ENCODE peak calls at places on chromosome 4, in four cellular contexts. C is fibroblast of pulmonary artery, J is upper lobe of right lung, M is GM06990. L is an unnamed sample.

GRCh38 chr4:53022162-53023100 is 160.3 kb downstream of the RASL11B start:
- DNase-seq in C (no peak), J (no peak), M (no peak), L (peak)

GRCh38 chr4:64384237-64385176 is 24.7 kb downstream of the TECRL start:
- DNase-seq in C (no peak), J (no peak), M (no peak), L (no peak)

GRCh38 chr4:25180524-25181131 is 20.4 kb upstream of the SEPSECS start:
- DNase-seq in C (peak), J (no peak), M (no peak), L (no peak)

GRCh38 chr4:121209171-121209570 is 45.0 kb upstream of the TNIP3 start:
- DNase-seq in C (no peak), J (no peak), M (no peak), L (no peak)

GRCh38 chr4:14177987-14178386 is 550.5 kb upstream of the BOD1L1 start:
- DNase-seq in C (no peak), J (no peak), M (peak), L (no peak)

GRCh38 chr4:5750052-5750950 is 39.3 kb downstream of the EVC start:
- DNase-seq in C (peak), J (peak), M (no peak), L (no peak)

GRCh38 chr4:19987746-19988145 is 264.0 kb upstream of the SLIT2 start:
- DNase-seq in C (peak), J (no peak), M (no peak), L (no peak)

GRCh38 chr4:91754716-91755115 is 549.0 kb upstream of the GRID2 start:
- DNase-seq in C (no peak), J (no peak), M (no peak), L (no peak)

GRCh38 chr4:35934370-35934981 is 309.8 kb downstream of the ARAP2 start:
- DNase-seq in C (peak), J (no peak), M (peak), L (peak)

GRCh38 chr4:48944659-48945290 is 38.2 kb upstream of the OCIAD2 start:
- DNase-seq in C (no peak), J (no peak), M (no peak), L (no peak)

GRCh38 chr4:147725673-147726072 is 6.2 kb upstream of the ARHGAP10 start:
- DNase-seq in C (no peak), J (no peak), M (no peak), L (no peak)

DNA sequence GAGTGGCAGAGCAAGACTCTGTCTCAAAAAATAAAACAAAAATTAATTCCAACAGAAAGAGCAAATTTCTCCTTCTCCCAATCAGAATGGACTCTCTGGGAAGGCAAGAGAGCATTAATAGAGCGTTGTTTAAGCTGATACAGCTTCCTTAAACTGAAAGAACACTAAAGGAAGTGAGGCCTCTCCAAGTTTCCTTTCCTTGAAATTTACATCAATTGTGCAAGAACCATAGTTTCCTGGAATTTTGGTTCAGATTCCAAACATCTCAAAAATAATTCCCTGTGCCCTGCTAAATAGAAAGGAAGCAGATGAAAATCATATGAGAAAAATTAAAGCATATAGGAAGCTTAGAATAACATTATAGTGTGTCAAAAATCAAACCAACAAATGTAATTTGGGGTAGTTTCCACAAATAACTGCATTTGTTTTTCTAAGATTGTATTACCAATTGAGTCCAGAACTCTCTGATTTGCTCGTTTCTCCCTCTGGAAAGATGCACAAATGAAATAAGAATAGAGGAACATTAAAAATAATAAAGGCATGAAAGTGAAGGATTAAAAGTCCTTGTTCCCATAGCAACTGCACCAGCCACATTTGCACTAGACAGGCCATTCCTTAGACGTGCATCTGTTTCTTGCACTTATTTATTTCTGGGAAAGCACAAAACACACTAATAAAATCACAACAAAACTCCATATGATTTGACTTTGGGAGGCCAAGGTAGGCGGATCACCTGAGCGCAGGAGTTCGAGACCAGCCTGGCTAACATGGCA is 3.7 kb upstream of the FAM241A start:
- DNase-seq in C (peak), J (no peak), M (no peak), L (no peak)
- H3K4me3 ChIP-seq in C (no peak), J (no peak), M (no peak), L (no peak)

GRCh38 chr4:143531368-143531767 is 17.9 kb downstream of the SMARCA5 start:
- DNase-seq in C (peak), J (no peak), M (no peak), L (no peak)
- TF ChIP-seq CTCF in C (peak), J (peak), M (peak), L (peak)

GRCh38 chr4:122873752-122874151 is 47.1 kb downstream of the FGF2 start:
- DNase-seq in C (no peak), J (no peak), M (no peak), L (no peak)
- H3K4me3 ChIP-seq in C (no peak), J (no peak), M (no peak), L (no peak)

GRCh38 chr4:77052352-77052751 is 23.4 kb downstream of the CCNI start:
- DNase-seq in C (peak), J (no peak), M (no peak), L (no peak)
- TF ChIP-seq CTCF in C (peak), J (peak), M (peak), L (peak)

DNA sequence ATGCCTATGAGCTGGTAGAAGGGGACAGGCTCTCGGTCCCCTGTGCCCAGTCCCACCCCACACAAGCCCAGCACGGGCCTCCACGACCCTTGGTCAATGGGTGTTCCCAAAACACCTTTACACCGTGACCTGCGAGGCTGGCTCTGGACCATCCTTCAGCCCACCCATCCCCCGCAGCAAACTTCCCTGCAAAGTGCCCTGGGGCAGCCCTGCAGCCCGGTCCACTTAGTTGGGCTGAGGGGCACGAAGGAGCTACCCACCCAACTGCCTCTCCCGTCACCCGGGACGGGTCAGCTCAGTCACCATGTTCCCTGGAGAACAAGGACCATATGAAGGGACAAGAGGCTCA is 23.4 kb downstream of the WDR1 start:
- DNase-seq in C (no peak), J (no peak), M (no peak), L (no peak)
- H3K4me3 ChIP-seq in C (no peak), J (no peak), M (no peak), L (no peak)

DNA sequence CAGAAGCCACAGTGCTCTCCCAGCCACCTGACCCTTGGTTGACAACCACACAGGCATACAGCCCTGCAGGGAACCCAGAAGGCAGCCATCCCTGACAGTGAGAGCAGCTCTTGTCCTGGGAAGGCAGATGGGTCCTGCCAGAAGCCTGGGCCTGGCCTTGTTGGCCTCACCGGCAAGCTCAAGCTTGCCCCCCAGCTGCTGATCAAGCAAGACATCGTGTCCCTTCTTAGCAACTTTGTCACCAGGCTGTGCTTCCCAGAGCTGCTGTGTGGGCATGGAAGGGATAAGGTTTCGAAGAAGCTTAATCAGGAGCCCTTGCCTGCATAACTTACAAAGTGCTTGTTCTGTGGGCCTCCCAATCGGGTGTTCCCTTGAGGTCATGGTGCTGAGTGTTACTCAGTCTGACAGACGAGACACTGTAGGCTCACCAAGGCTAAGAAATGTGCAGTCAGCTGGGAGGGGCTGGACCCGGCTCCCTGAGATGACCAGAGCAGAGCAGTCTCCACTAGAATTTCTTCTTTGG is 6.8 kb upstream of the ABLIM2 start:
- DNase-seq in C (no peak), J (no peak), M (no peak), L (no peak)
- TF ChIP-seq CTCF in C (no peak), J (no peak), M (no peak), L (no peak)

DNA sequence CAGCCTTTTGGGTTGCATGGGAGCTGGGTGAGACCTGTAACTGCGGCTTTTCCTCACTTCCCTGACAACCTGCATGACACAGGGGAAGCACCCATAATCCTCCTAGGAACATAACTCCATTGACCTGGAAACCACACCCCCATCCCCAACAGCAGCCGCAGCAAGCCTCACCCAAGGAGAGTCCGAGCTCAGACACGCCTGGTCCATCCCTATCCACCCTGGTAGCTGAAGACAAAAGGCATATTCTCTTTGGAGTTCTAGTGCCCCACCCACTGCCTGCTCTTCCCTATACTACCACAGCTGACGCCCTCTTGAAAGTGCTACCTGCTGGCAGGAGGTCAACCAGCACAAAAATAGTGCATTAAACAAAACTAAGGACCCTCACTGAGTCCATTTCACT is 1080.9 kb upstream of the IGFBP7 start:
- DNase-seq in C (no peak), J (no peak), M (no peak), L (no peak)
- H3K4me3 ChIP-seq in C (no peak), J (no peak), M (no peak), L (no peak)

GRCh38 chr4:141860974-141861373 is 224.6 kb downstream of the IL15 start:
- DNase-seq in C (no peak), J (no peak), M (no peak), L (no peak)
- TF ChIP-seq CTCF in C (no peak), J (no peak), M (no peak), L (peak)

L was measured in LNCaP clone FGC.